ENCODE peak calls at places on chromosome 19, in seven cellular contexts. I is activated T-helper 1 cell treated with anti-CD3 and anti-CD28 coated beads, Interleukin-12 subunit alpha, Interleukin-12 subunit beta, Interleukin-2, Interleukin-4 antibody, amounts not matched to agents 30 ng/mL and 10 ng/mL and 1 ng/mL, durations not matched to agents 14 hours and 24 hours and 36 hours; M is NCI-H2081 treated with DMSO at 0.1 percent for 48 hours; N is right lobe of liver; J is stimulated activated CD4-positive, alpha-beta T cell treated with anti-CD3 and anti-CD28 coated beads, Interleukin-1b, Interleukin-23, amount 100 ng/mL, for 24 hours; K is T-helper 17 cell; P is GDM1. X is an unnamed sample.

GRCh38 chr19:50909240-50910070 is 1.7 kb downstream of the KLK4 start:
- DNase-seq in N (no peak), J (no peak), P (no peak), M (no peak), I (peak; percentile 24), K (no peak), X (peak; percentile 59)

GRCh38 chr19:47694466-47695273 is 18.6 kb upstream of the EHD2 start:
- DNase-seq in K (no peak), I (no peak), P (no peak), M (no peak), N (no peak), J (no peak), X (no peak)

GRCh38 chr19:16386619-16387240 is 62.1 kb downstream of the KLF2 start:
- DNase-seq in I (peak; percentile 40), P (peak; percentile 37), K (peak; percentile 44), N (peak; percentile 49), M (no peak), J (no peak), X (no peak)

GRCh38 chr19:29843180-29844051 is 31.6 kb downstream of the CCNE1 start:
- DNase-seq in I (no peak), J (no peak), K (no peak), P (no peak), M (no peak), N (peak; percentile 51), X (peak; percentile 52)

GRCh38 chr19:55333870-55334269 is 5.8 kb upstream of the KMT5C start:
- DNase-seq in N (no peak), J (no peak), I (no peak), P (no peak), M (no peak), K (no peak), X (no peak)

GRCh38 chr19:30671622-30672051 is 299.5 kb downstream of the ZNF536 start:
- DNase-seq in M (no peak), I (no peak), N (no peak), J (no peak), P (no peak), K (no peak), X (no peak)

GRCh38 chr19:35673121-35673804 is 6.9 kb downstream of the UPK1A start:
- DNase-seq in P (no peak), I (peak; percentile 58), J (peak; percentile 25), N (no peak), K (peak; percentile 12), M (no peak), X (no peak)

GRCh38 chr19:33395561-33396550 is 22.3 kb downstream of the CEBPG start:
- DNase-seq in N (peak; percentile 56), K (no peak), I (no peak), M (no peak), P (no peak), J (no peak), X (peak; percentile 72)

GRCh38 chr19:38350883-38351282 is 15.3 kb downstream of the CATSPERG start:
- DNase-seq in N (no peak), K (no peak), M (no peak), J (no peak), P (no peak), I (no peak), X (no peak)

GRCh38 chr19:28493881-28494280 is 719.1 kb downstream of the UQCRFS1 start:
- DNase-seq in I (no peak), N (no peak), M (no peak), K (no peak), J (no peak), P (no peak), X (no peak)

GRCh38 chr19:36528921-36529518 is 949 bp upstream of the ZNF260 start:
- DNase-seq in K (no peak), J (no peak), I (peak; percentile 2), M (no peak), P (no peak), N (no peak), X (no peak)

GRCh38 chr19:38216785-38217746 is 7.0 kb downstream of the DPF1 start:
- DNase-seq in P (no peak), K (no peak), M (no peak), I (no peak), N (no peak), J (no peak), X (no peak)

GRCh38 chr19:48154003-48154402 is 16.1 kb downstream of the LIG1 start:
- DNase-seq in I (no peak), M (no peak), P (no peak), N (no peak), J (no peak), K (no peak), X (no peak)

GRCh38 chr19:18021121-18021755 is 13.3 kb downstream of the ARRDC2 start:
- DNase-seq in N (peak; percentile 83), P (peak; percentile 47), I (peak; percentile 50), M (no peak), K (peak; percentile 78), J (no peak), X (peak; percentile 88)

GRCh38 chr19:48403606-48404005 is 10.1 kb downstream of the GRIN2D start:
- DNase-seq in P (peak; percentile 46), N (no peak), I (peak; percentile 28), M (no peak), J (no peak), K (no peak), X (no peak)

GRCh38 chr19:57818378-57818777 is 3.7 kb upstream of the ZNF552 start:
- DNase-seq in I (no peak), K (no peak), P (no peak), M (no peak), J (no peak), N (no peak), X (no peak)

GRCh38 chr19:50147462-50148423 is 15.3 kb downstream of the IZUMO2 start:
- DNase-seq in N (peak; percentile 90), K (peak; percentile 49), P (peak; percentile 75), I (peak; percentile 46), J (peak; percentile 50), M (no peak), X (peak; percentile 91)

GRCh38 chr19:18558202-18558555 is 509 bp downstream of the KXD1 start:
- DNase-seq in M (no peak), P (no peak), N (no peak), K (no peak), J (no peak), I (no peak), X (no peak)